ENCODE peak calls at places on chromosomes 2 and 18, in ten cellular contexts. D is AG20443; F is hippocampal formation; V is caudate nucleus; N is cardiac fibroblast; U is CD8-positive, alpha-beta memory T cell; C is stimulated activated CD4-positive, alpha-beta T cell treated with anti-CD3 and anti-CD28 coated beads, TNF-alpha, amount 100 ng/mL, for 1 hour; R is A172; O is T-cell; X is M059J. B is an unnamed sample.

GRCh38 chr2:37167636-37168182 is 10.9 kb upstream of the EIF2AK2 start:
- DNase-seq in R (no peak), O (no peak), C (no peak), F (no peak), U (no peak), V (no peak), D (peak; percentile 13), X (no peak), N (peak; percentile 8), B (no peak)

GRCh38 chr2:229686122-229686919 is 28.0 kb downstream of the DNER start:
- DNase-seq in O (no peak), F (no peak), N (no peak), V (no peak), U (no peak), R (no peak), D (no peak), C (no peak), X (peak; percentile 22), B (no peak)

GRCh38 chr2:171629113-171629512 is 58.2 kb upstream of the DYNC1I2 start:
- DNase-seq in C (no peak), O (no peak), D (no peak), F (no peak), N (no peak), R (no peak), X (no peak), V (no peak), U (no peak), B (no peak)

GRCh38 chr18:25230658-25231326 is 121.2 kb downstream of the ZNF521 start:
- DNase-seq in U (no peak), D (peak; percentile 89), F (peak; percentile 85), V (peak; percentile 74), C (no peak), R (no peak), O (no peak), X (peak; percentile 66), N (peak; percentile 94), B (no peak)

GRCh38 chr2:20182241-20182931 is 42.5 kb downstream of the SDC1 start:
- DNase-seq in O (no peak), F (no peak), D (peak; percentile 77), R (peak; percentile 96), U (no peak), C (no peak), X (peak; percentile 97), N (peak; percentile 63), V (no peak), B (no peak)

GRCh38 chr18:11047156-11047555 is 102.2 kb downstream of the PIEZO2 start:
- DNase-seq in F (no peak), O (no peak), U (no peak), R (peak; percentile 70), C (no peak), V (no peak), X (peak; percentile 85), N (no peak), D (no peak), B (no peak)

GRCh38 chr2:242054881-242055801 is 185.6 kb downstream of the RTP5 start:
- DNase-seq in R (no peak), O (no peak), F (no peak), C (no peak), N (no peak), U (no peak), D (no peak), V (no peak), X (no peak), B (no peak)

GRCh38 chr2:141513853-141514252 is 617.0 kb downstream of the LRP1B start:
- DNase-seq in X (no peak), O (no peak), D (no peak), N (no peak), U (no peak), F (no peak), R (no peak), V (no peak), C (no peak), B (no peak)

GRCh38 chr2:29115797-29116781 is 874 bp downstream of the CLIP4 start:
- DNase-seq in N (peak; percentile 88), F (peak; percentile 71), X (peak; percentile 82), O (peak; percentile 83), V (peak; percentile 66), C (no peak), R (peak; percentile 67), U (peak; percentile 63), D (peak; percentile 62), B (peak; percentile 59)

GRCh38 chr2:164498841-164499240 is 122.4 kb downstream of the GRB14 start:
- DNase-seq in D (no peak), U (no peak), R (no peak), V (no peak), F (no peak), N (no peak), X (no peak), C (no peak), O (no peak), B (no peak)

GRCh38 chr2:201621293-201621999 is 21.9 kb downstream of the TMEM237 start:
- DNase-seq in F (no peak), U (no peak), D (no peak), N (no peak), V (no peak), R (no peak), X (no peak), C (no peak), O (no peak), B (no peak)

GRCh38 chr2:20225294-20226151 is 593 bp upstream of the SDC1 start:
- DNase-seq in V (no peak), X (peak; percentile 72), F (no peak), O (no peak), C (no peak), R (peak; percentile 68), N (peak; percentile 46), D (peak; percentile 62), U (no peak), B (no peak)

GRCh38 chr2:101190753-101191516 is 39.8 kb upstream of the TBC1D8 start:
- DNase-seq in C (no peak), U (no peak), V (no peak), D (no peak), N (no peak), X (no peak), F (no peak), O (no peak), R (no peak), B (no peak)

GRCh38 chr2:237876951-237877491 is 17.6 kb downstream of the RAMP1 start:
- DNase-seq in U (no peak), C (no peak), D (no peak), R (no peak), N (no peak), F (no peak), X (no peak), O (no peak), V (no peak), B (no peak)

GRCh38 chr2:239876948-239877289 is 148.2 kb downstream of the NDUFA10 start:
- DNase-seq in X (no peak), D (no peak), V (no peak), U (no peak), O (no peak), C (no peak), N (no peak), R (no peak), F (no peak), B (no peak)

GRCh38 chr2:58427572-58428285 is 186.6 kb upstream of the FANCL start:
- DNase-seq in R (peak; percentile 56), D (peak; percentile 31), C (no peak), O (no peak), U (no peak), X (peak; percentile 46), N (peak; percentile 16), F (peak; percentile 41), V (peak; percentile 58), B (no peak)

GRCh38 chr2:19759880-19760279 is 141.9 kb downstream of the TTC32 start:
- DNase-seq in N (no peak), F (no peak), C (no peak), R (no peak), U (no peak), O (no peak), D (no peak), X (peak; percentile 51), V (no peak), B (no peak)